ENCODE peak calls at places on chromosomes 5 and 9, in four cellular contexts. One of them, this sample, is unnamed.
A peak's percentile ranks its signal among the peaks of the same experiment; 100 is the strongest.

GRCh38 chr5:179181988-179182387 is 121.8 kb downstream of the ZNF354C start:
- DNase-seq in epithelial cell of proximal tubule: no peak
- DNase-seq in choroid plexus epithelial cell: no peak
- DNase-seq in GM13976: no peak
- DNase-seq in this sample: no peak

GRCh38 chr5:74639538-74640449 is 734 bp downstream of the ENC1 start:
- DNase-seq in epithelial cell of proximal tubule: no peak
- DNase-seq in choroid plexus epithelial cell: peak; percentile 52
- DNase-seq in GM13976: peak; percentile 48
- DNase-seq in this sample: peak; percentile 47

GRCh38 chr5:59126665-59127354 is 543.9 kb downstream of the RAB3C start:
- DNase-seq in epithelial cell of proximal tubule: no peak
- DNase-seq in choroid plexus epithelial cell: peak; percentile 74
- DNase-seq in GM13976: no peak
- DNase-seq in this sample: peak; percentile 26

GRCh38 chr5:172788771-172789686 is 18.0 kb upstream of the DUSP1 start:
- DNase-seq in epithelial cell of proximal tubule: no peak
- DNase-seq in choroid plexus epithelial cell: no peak
- DNase-seq in GM13976: peak; percentile 50
- DNase-seq in this sample: no peak

GRCh38 chr5:157295247-157295646 is 29.3 kb downstream of the CYFIP2 start:
- DNase-seq in epithelial cell of proximal tubule: no peak
- DNase-seq in choroid plexus epithelial cell: no peak
- DNase-seq in GM13976: no peak
- DNase-seq in this sample: no peak

GRCh38 chr5:39584921-39585320 is 160.1 kb upstream of the DAB2 start:
- DNase-seq in epithelial cell of proximal tubule: no peak
- DNase-seq in choroid plexus epithelial cell: peak; percentile 46
- DNase-seq in GM13976: no peak
- DNase-seq in this sample: no peak

GRCh38 chr5:150946351-150946905 is 41.6 kb upstream of the ZNF300 start:
- DNase-seq in epithelial cell of proximal tubule: peak; percentile 56
- DNase-seq in choroid plexus epithelial cell: peak; percentile 95
- DNase-seq in GM13976: no peak
- DNase-seq in this sample: no peak

GRCh38 chr9:107704791-107705190 is 215.2 kb upstream of the KLF4 start:
- DNase-seq in epithelial cell of proximal tubule: no peak
- DNase-seq in choroid plexus epithelial cell: no peak
- DNase-seq in GM13976: no peak
- DNase-seq in this sample: no peak

GRCh38 chr5:45484781-45485180 is 211.4 kb downstream of the HCN1 start:
- DNase-seq in epithelial cell of proximal tubule: no peak
- DNase-seq in choroid plexus epithelial cell: no peak
- DNase-seq in GM13976: no peak
- DNase-seq in this sample: no peak

GRCh38 chr5:89988998-89989690 is 420.4 kb downstream of the CETN3 start:
- DNase-seq in epithelial cell of proximal tubule: no peak
- DNase-seq in choroid plexus epithelial cell: peak; percentile 63
- DNase-seq in GM13976: no peak
- DNase-seq in this sample: no peak

GRCh38 chr9:79955300-79955699 is 383.5 kb downstream of the TLE4 start:
- DNase-seq in epithelial cell of proximal tubule: no peak
- DNase-seq in choroid plexus epithelial cell: no peak
- DNase-seq in GM13976: no peak
- DNase-seq in this sample: no peak

GRCh38 chr5:39977231-39977630 is 552.5 kb upstream of the DAB2 start:
- DNase-seq in epithelial cell of proximal tubule: no peak
- DNase-seq in choroid plexus epithelial cell: peak; percentile 57
- DNase-seq in GM13976: no peak
- DNase-seq in this sample: no peak

GRCh38 chr9:38142201-38142600 is 73.2 kb upstream of the SHB start:
- DNase-seq in epithelial cell of proximal tubule: no peak
- DNase-seq in choroid plexus epithelial cell: peak; percentile 41
- DNase-seq in GM13976: no peak
- DNase-seq in this sample: no peak

GRCh38 chr5:73786043-73786831 is 160.2 kb downstream of the ARHGEF28 start:
- DNase-seq in epithelial cell of proximal tubule: no peak
- DNase-seq in choroid plexus epithelial cell: no peak
- DNase-seq in GM13976: no peak
- DNase-seq in this sample: peak; percentile 65

GRCh38 chr5:139658501-139658927 is 10.4 kb downstream of the CXXC5 start:
- DNase-seq in epithelial cell of proximal tubule: no peak
- DNase-seq in choroid plexus epithelial cell: no peak
- DNase-seq in GM13976: no peak
- DNase-seq in this sample: peak; percentile 55

GRCh38 chr9:27157736-27158135 is 48.7 kb downstream of the TEK start:
- DNase-seq in epithelial cell of proximal tubule: no peak
- DNase-seq in choroid plexus epithelial cell: no peak
- DNase-seq in GM13976: no peak
- DNase-seq in this sample: no peak

GRCh38 chr5:86861514-86861913 is 243.8 kb downstream of the COX7C start:
- DNase-seq in epithelial cell of proximal tubule: peak; percentile 27
- DNase-seq in choroid plexus epithelial cell: no peak
- DNase-seq in GM13976: no peak
- DNase-seq in this sample: no peak

GRCh38 chr9:115595951-115596742 is 478.2 kb upstream of the TNC start:
- DNase-seq in epithelial cell of proximal tubule: no peak
- DNase-seq in choroid plexus epithelial cell: peak; percentile 100
- DNase-seq in GM13976: no peak
- DNase-seq in this sample: no peak

GRCh38 chr9:129995409-129996160 is 47.4 kb downstream of the FNBP1 start:
- DNase-seq in epithelial cell of proximal tubule: no peak
- DNase-seq in choroid plexus epithelial cell: no peak
- DNase-seq in GM13976: no peak
- DNase-seq in this sample: peak; percentile 78

GRCh38 chr5:1660037-1660400 is 136.3 kb upstream of the LPCAT1 start:
- DNase-seq in epithelial cell of proximal tubule: no peak
- DNase-seq in choroid plexus epithelial cell: no peak
- DNase-seq in GM13976: no peak
- DNase-seq in this sample: no peak

GRCh38 chr9:33374634-33375237 is 27.6 kb downstream of the AQP7 start:
- DNase-seq in epithelial cell of proximal tubule: peak; percentile 13
- DNase-seq in choroid plexus epithelial cell: peak; percentile 88
- DNase-seq in GM13976: peak; percentile 75
- DNase-seq in this sample: peak; percentile 79

GRCh38 chr9:112487799-112488345 is 1.2 kb downstream of the KIAA1958 start:
- DNase-seq in epithelial cell of proximal tubule: no peak
- DNase-seq in choroid plexus epithelial cell: peak; percentile 41
- DNase-seq in GM13976: no peak
- DNase-seq in this sample: peak; percentile 24

GRCh38 chr5:93603711-93604118 is 20.7 kb downstream of the NR2F1 start:
- DNase-seq in epithelial cell of proximal tubule: no peak
- DNase-seq in choroid plexus epithelial cell: peak; percentile 67
- DNase-seq in GM13976: no peak
- DNase-seq in this sample: no peak
- TF ChIP-seq CTCF in epithelial cell of proximal tubule: no peak
- TF ChIP-seq CTCF in choroid plexus epithelial cell: peak; percentile 31
- TF ChIP-seq CTCF in GM13976: no peak
- TF ChIP-seq CTCF in this sample: no peak

GRCh38 chr9:88074931-88075330 is 63.3 kb downstream of the SPATA31C2 start:
- DNase-seq in epithelial cell of proximal tubule: no peak
- DNase-seq in choroid plexus epithelial cell: no peak
- DNase-seq in GM13976: no peak
- DNase-seq in this sample: no peak

GRCh38 chr9:88077071-88077617 is 61.1 kb downstream of the SPATA31C2 start:
- DNase-seq in epithelial cell of proximal tubule: no peak
- DNase-seq in choroid plexus epithelial cell: peak; percentile 49
- DNase-seq in GM13976: no peak
- DNase-seq in this sample: peak; percentile 47

GRCh38 chr9:88072831-88073365 is 65.4 kb downstream of the SPATA31C2 start:
- DNase-seq in epithelial cell of proximal tubule: no peak
- DNase-seq in choroid plexus epithelial cell: no peak
- DNase-seq in GM13976: no peak
- DNase-seq in this sample: no peak

GRCh38 chr9:88075966-88076285 is 62.3 kb downstream of the SPATA31C2 start:
- DNase-seq in epithelial cell of proximal tubule: no peak
- DNase-seq in choroid plexus epithelial cell: peak; percentile 70
- DNase-seq in GM13976: no peak
- DNase-seq in this sample: no peak

GRCh38 chr9:88076286-88077070 is 61.8 kb downstream of the SPATA31C2 start:
- DNase-seq in epithelial cell of proximal tubule: peak; percentile 48
- DNase-seq in choroid plexus epithelial cell: peak; percentile 99
- DNase-seq in GM13976: peak; percentile 37
- DNase-seq in this sample: peak; percentile 97
- TF ChIP-seq CTCF in epithelial cell of proximal tubule: no peak
- TF ChIP-seq CTCF in choroid plexus epithelial cell: peak; percentile 6
- TF ChIP-seq CTCF in GM13976: no peak
- TF ChIP-seq CTCF in this sample: no peak

DNA sequence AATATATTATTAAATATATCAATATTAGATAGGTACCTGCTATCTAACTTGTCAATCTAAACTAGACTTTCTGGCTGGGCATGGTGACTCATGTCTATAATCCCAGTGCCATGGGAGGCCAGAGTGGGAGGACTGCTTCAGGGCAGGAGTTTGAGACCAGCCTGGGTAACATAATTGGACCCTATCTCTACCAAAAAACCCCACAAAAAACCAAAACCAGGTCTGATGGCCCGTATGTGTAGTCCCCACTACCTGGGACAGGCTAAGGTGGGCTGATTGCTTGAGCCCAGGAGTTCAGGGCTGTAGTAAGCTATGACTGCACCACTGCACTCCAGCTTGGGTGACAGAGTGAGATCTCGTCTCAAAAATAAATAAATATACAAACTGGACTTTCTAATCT is 55.0 kb downstream of the PJA2 start:
- DNase-seq in epithelial cell of proximal tubule: no peak
- DNase-seq in choroid plexus epithelial cell: no peak
- DNase-seq in GM13976: no peak
- DNase-seq in this sample: peak; percentile 2
- TF ChIP-seq CTCF in epithelial cell of proximal tubule: no peak
- TF ChIP-seq CTCF in choroid plexus epithelial cell: no peak
- TF ChIP-seq CTCF in GM13976: no peak
- TF ChIP-seq CTCF in this sample: no peak

GRCh38 chr5:91306497-91306896 is 76.6 kb downstream of the ARRDC3 start:
- DNase-seq in epithelial cell of proximal tubule: no peak
- DNase-seq in choroid plexus epithelial cell: no peak
- DNase-seq in GM13976: no peak
- DNase-seq in this sample: peak; percentile 11

GRCh38 chr5:91302958-91303357 is 80.2 kb downstream of the ARRDC3 start:
- DNase-seq in epithelial cell of proximal tubule: no peak
- DNase-seq in choroid plexus epithelial cell: no peak
- DNase-seq in GM13976: no peak
- DNase-seq in this sample: no peak

GRCh38 chr5:91305640-91306039 is 77.5 kb downstream of the ARRDC3 start:
- DNase-seq in epithelial cell of proximal tubule: no peak
- DNase-seq in choroid plexus epithelial cell: no peak
- DNase-seq in GM13976: no peak
- DNase-seq in this sample: no peak

GRCh38 chr5:91301459-91301858 is 81.7 kb downstream of the ARRDC3 start:
- DNase-seq in epithelial cell of proximal tubule: peak; percentile 73
- DNase-seq in choroid plexus epithelial cell: peak; percentile 78
- DNase-seq in GM13976: no peak
- DNase-seq in this sample: peak; percentile 74

DNA sequence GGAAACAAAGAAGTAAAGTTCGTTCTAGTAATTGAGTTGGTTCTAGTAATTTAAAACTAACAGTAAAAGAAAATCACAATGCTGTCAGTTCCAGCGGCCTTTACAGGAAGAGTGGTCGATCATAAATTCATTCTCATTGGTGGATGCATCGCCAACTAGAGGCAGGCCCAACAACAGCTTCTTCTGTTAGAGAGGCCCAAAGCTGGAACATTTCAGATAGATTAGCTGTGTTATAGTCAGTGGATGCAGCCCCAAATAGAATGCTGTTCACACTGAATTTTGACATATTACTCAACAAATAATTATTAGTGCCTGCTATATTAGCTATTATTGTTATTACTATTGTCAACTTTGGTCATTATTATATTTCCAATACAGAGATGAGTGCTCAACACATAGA is 80.8 kb downstream of the ARRDC3 start:
- DNase-seq in epithelial cell of proximal tubule: no peak
- DNase-seq in choroid plexus epithelial cell: no peak
- DNase-seq in GM13976: no peak
- DNase-seq in this sample: no peak
- TF ChIP-seq CTCF in epithelial cell of proximal tubule: peak; percentile 18
- TF ChIP-seq CTCF in choroid plexus epithelial cell: no peak
- TF ChIP-seq CTCF in GM13976: no peak
- TF ChIP-seq CTCF in this sample: no peak

GRCh38 chr5:84275609-84276008 is 109.1 kb downstream of the EDIL3 start:
- DNase-seq in epithelial cell of proximal tubule: no peak
- DNase-seq in choroid plexus epithelial cell: no peak
- DNase-seq in GM13976: no peak
- DNase-seq in this sample: no peak

GRCh38 chr5:84272776-84273516 is 111.7 kb downstream of the EDIL3 start:
- DNase-seq in epithelial cell of proximal tubule: no peak
- DNase-seq in choroid plexus epithelial cell: peak; percentile 58
- DNase-seq in GM13976: no peak
- DNase-seq in this sample: no peak

GRCh38 chr5:84273517-84273883 is 111.2 kb downstream of the EDIL3 start:
- DNase-seq in epithelial cell of proximal tubule: no peak
- DNase-seq in choroid plexus epithelial cell: no peak
- DNase-seq in GM13976: no peak
- DNase-seq in this sample: no peak

GRCh38 chr5:84274585-84275468 is 109.9 kb downstream of the EDIL3 start:
- DNase-seq in epithelial cell of proximal tubule: no peak
- DNase-seq in choroid plexus epithelial cell: peak; percentile 67
- DNase-seq in GM13976: peak; percentile 15
- DNase-seq in this sample: peak; percentile 50
- TF ChIP-seq CTCF in epithelial cell of proximal tubule: peak; percentile 74
- TF ChIP-seq CTCF in choroid plexus epithelial cell: peak; percentile 68
- TF ChIP-seq CTCF in GM13976: peak; percentile 49
- TF ChIP-seq CTCF in this sample: peak; percentile 58

DNA sequence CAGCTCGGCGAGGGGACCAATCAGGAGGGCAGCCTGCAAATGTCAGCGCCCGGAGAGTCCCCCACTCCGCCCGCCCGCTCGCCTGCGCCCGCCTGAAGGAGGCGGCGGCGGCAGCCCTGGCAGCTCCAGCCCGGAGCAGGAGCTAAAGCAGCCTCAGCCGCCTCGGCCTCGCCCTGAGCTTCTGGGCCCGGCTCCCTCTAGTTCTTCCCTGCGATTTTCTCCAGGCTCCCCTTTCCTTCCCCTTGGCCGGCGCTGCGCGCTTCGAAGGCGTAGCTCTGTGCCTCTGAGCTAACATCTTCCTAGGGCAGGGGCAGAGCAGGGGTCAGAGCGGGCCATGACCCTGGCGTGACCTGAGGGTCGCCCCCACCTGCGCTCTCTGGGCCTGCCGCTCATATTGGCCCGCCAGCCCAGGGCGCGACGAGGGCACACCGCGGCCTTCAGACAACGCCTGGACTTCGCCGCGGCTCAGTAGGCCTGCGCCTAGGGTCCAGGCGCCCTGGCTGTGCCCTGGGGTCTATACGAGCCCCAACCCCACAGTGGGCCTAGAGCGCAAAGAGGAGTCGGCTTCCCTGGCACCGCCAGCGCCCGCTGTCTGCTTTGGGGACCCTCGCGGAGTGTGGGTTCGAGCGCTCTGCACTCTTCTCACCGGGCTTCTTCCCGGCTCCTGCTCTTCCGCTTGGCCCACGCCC is 394 bp upstream of the OTP start:
- DNase-seq in epithelial cell of proximal tubule: no peak
- DNase-seq in choroid plexus epithelial cell: no peak
- DNase-seq in GM13976: peak; percentile 56
- DNase-seq in this sample: no peak
- TF ChIP-seq CTCF in epithelial cell of proximal tubule: no peak
- TF ChIP-seq CTCF in choroid plexus epithelial cell: no peak
- TF ChIP-seq CTCF in GM13976: no peak
- TF ChIP-seq CTCF in this sample: no peak

This sample was measured in MCF 10A.